ENCODE peak calls at places on chromosome 14, in four cellular contexts. U is psoas muscle, G is AG10803, M is coronary artery. Y is an unnamed sample.

GRCh38 chr14:94001501-94002396 is 4.6 kb downstream of the CCDC197 start:
- DNase-seq in U (peak; percentile 57), G (peak; percentile 68), M (no peak), Y (no peak)

GRCh38 chr14:69090187-69090789 is 62.6 kb downstream of the DCAF5 start:
- DNase-seq in U (no peak), G (peak; percentile 34), M (no peak), Y (no peak)

GRCh38 chr14:36941783-36942521 is 230.5 kb downstream of the SLC25A21 start:
- DNase-seq in U (peak; percentile 70), M (no peak), G (peak; percentile 63), Y (no peak)

GRCh38 chr14:20578784-20579502 is 8.9 kb downstream of the RNASE11 start:
- DNase-seq in U (no peak), G (no peak), M (no peak), Y (no peak)

GRCh38 chr14:77638738-77639137 is 22.3 kb upstream of the SPTLC2 start:
- DNase-seq in U (no peak), G (peak; percentile 85), M (no peak), Y (no peak)

GRCh38 chr14:38302966-38303365 is 47.1 kb upstream of the CLEC14A start:
- DNase-seq in G (no peak), M (no peak), U (no peak), Y (no peak)

GRCh38 chr14:105430042-105430441 is 10.4 kb downstream of the MTA1 start:
- DNase-seq in G (no peak), M (no peak), U (no peak), Y (no peak)

GRCh38 chr14:21734457-21735074 is 60.9 kb upstream of the OR4E1 start:
- DNase-seq in G (no peak), M (no peak), U (no peak), Y (no peak)

GRCh38 chr14:72907886-72908285 is 14.0 kb upstream of the DPF3 start:
- DNase-seq in U (no peak), G (peak; percentile 48), M (peak; percentile 24), Y (no peak)

GRCh38 chr14:86847176-86847575 is 1145.8 kb downstream of the GALC start:
- DNase-seq in G (no peak), U (no peak), M (no peak), Y (no peak)

GRCh38 chr14:63287661-63288483 is 30.9 kb downstream of the GPHB5 start:
- DNase-seq in M (no peak), G (peak; percentile 83), U (no peak), Y (no peak)

GRCh38 chr14:69548566-69548965 is 26.1 kb downstream of the CCDC177 start:
- DNase-seq in U (no peak), G (no peak), M (no peak), Y (no peak)

GRCh38 chr14:35821546-35822411 is 4.4 kb upstream of the BRMS1L start:
- DNase-seq in U (no peak), G (peak; percentile 43), M (no peak), Y (no peak)

GRCh38 chr14:23601845-23602180 is 23.2 kb upstream of the JPH4 start:
- DNase-seq in M (no peak), G (no peak), U (no peak), Y (no peak)

GRCh38 chr14:74089251-74090020 is 4.7 kb downstream of the LIN52 start:
- DNase-seq in M (no peak), G (no peak), U (no peak), Y (no peak)

GRCh38 chr14:37466003-37466622 is 128.9 kb downstream of the FOXA1 start:
- DNase-seq in M (no peak), U (no peak), G (no peak), Y (no peak)

GRCh38 chr14:87877877-87878276 is 115.1 kb downstream of the GALC start:
- DNase-seq in M (no peak), U (no peak), G (no peak), Y (no peak)

GRCh38 chr14:55893695-55894094 is 224.5 kb upstream of the PELI2 start:
- DNase-seq in M (no peak), G (no peak), U (no peak), Y (no peak)

GRCh38 chr14:21092147-21093011 is 6.1 kb downstream of the ZNF219 start:
- DNase-seq in G (peak; percentile 59), U (peak; percentile 83), M (no peak), Y (peak; percentile 90)

GRCh38 chr14:22332671-22333407 is 256.2 kb downstream of the DAD1 start:
- DNase-seq in M (no peak), G (no peak), U (no peak), Y (no peak)

GRCh38 chr14:87955501-87955900 is 37.5 kb downstream of the GALC start:
- DNase-seq in G (no peak), U (no peak), M (no peak), Y (no peak)

GRCh38 chr14:31205681-31206535 is 1.7 kb downstream of the HECTD1 start:
- DNase-seq in U (no peak), G (peak; percentile 95), M (no peak), Y (no peak)

GRCh38 chr14:61561657-61562276 is 133.5 kb upstream of the HIF1A start:
- DNase-seq in U (peak; percentile 76), M (peak; percentile 91), G (peak; percentile 100), Y (no peak)

GRCh38 chr14:96285667-96286066 is 29.7 kb downstream of the BDKRB1 start:
- DNase-seq in U (no peak), M (no peak), G (peak; percentile 55), Y (no peak)

GRCh38 chr14:28772613-28773012 is 6.0 kb downstream of the FOXG1 start:
- DNase-seq in M (no peak), U (no peak), G (no peak), Y (no peak)

GRCh38 chr14:32934891-32935633 is 3.6 kb upstream of the NPAS3 start:
- DNase-seq in M (no peak), U (no peak), G (peak; percentile 4), Y (no peak)

GRCh38 chr14:22570132-22570949 is 18.7 kb downstream of the DAD1 start:
- DNase-seq in M (no peak), U (no peak), G (peak; percentile 70), Y (peak; percentile 76)

DNA sequence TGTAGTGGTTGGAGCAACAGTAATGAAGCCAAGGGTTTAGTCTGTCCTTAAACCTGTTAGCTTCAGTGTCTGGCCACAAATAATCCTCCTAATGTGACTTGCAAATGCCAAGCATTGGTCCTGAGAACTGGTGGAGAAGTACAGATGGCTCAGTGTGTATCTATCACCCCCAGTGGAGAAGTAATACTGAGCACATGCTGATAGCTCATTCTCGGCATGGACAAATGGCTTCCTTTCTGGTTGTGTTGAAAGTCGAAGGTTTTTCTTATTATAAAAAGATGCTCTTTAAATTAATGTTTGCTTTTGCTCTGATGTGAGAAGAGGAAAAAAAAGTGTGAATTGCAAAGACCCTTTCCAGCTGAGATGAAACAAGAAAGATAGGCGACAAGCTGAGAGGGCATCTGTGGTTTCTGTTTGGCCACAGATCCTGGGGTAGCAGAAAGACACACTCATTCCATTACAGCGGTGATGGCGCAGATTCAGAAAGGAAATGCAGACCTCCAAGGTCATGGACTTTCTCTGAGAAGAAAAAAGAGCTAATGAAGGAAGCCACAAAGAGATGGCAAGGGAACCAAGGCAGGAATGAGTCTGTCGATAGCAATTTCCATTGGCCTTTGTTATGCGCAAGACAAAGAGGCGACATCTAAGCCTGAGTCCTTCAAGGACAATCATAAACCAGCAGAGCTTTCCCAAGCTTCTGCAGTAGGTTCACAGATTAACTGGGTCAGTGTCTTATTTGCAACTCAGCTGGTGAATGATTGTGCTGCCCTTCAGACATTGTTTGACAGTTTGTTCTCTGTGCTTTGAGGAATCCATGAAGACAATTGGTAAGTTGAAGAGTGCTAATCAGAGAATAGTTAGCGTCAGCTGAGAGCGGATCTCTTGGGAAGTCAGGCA is 155.5 kb upstream of the RGS6 start:
- DNase-seq in M (no peak), U (no peak), G (peak; percentile 4), Y (no peak)
- TF ChIP-seq CTCF in M (no peak), U (no peak), G (no peak), Y (no peak)

GRCh38 chr14:102554835-102555819 is 37.3 kb upstream of the RCOR1 start:
- DNase-seq in M (no peak), G (peak; percentile 23), U (peak; percentile 54), Y (peak; percentile 90)
- H3K4me3 ChIP-seq in M (peak overlapping the region; percentile 86), G (peak overlapping the region; percentile 60), U (peak overlapping the region; percentile 81), Y (peak overlapping the region; percentile 60)

GRCh38 chr14:85131523-85131922 is 398.4 kb upstream of the FLRT2 start:
- DNase-seq in G (no peak), U (no peak), M (no peak), Y (no peak)
- TF ChIP-seq CTCF in G (no peak), U (no peak), M (no peak), Y (no peak)

DNA sequence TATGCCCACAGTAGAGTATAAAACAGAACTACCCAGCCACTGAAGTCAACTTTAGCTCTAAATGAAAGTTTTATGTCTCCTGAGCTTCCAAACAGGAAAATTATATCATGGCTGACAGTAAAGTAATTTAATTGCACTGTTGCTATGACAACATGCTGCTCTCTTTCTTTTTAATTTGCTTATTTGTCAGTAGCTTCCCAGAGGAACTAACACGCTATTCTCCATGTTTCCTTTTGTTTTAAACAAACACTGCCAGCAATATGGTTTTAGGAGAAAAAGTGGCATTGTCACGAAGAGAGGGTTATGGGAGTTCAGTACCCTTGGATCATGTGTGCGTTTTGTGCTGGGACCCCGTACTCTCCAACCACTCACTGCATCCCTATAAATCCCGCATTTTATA is 1.9 kb downstream of the FOXN3 start:
- DNase-seq in G (no peak), U (no peak), M (no peak), Y (no peak)
- H3K4me3 ChIP-seq in G (peak overlapping the region; percentile 78), U (peak overlapping the region; percentile 82), M (peak overlapping the region; percentile 100), Y (no peak overlapping the region)

GRCh38 chr14:106790189-106791036 is 1264.0 kb downstream of the TMEM121 start:
- DNase-seq in M (no peak), G (no peak), U (peak; percentile 41), Y (peak; percentile 96)
- TF ChIP-seq CTCF in M (peak; percentile 29), G (no peak), U (peak; percentile 26), Y (peak; percentile 59)

DNA sequence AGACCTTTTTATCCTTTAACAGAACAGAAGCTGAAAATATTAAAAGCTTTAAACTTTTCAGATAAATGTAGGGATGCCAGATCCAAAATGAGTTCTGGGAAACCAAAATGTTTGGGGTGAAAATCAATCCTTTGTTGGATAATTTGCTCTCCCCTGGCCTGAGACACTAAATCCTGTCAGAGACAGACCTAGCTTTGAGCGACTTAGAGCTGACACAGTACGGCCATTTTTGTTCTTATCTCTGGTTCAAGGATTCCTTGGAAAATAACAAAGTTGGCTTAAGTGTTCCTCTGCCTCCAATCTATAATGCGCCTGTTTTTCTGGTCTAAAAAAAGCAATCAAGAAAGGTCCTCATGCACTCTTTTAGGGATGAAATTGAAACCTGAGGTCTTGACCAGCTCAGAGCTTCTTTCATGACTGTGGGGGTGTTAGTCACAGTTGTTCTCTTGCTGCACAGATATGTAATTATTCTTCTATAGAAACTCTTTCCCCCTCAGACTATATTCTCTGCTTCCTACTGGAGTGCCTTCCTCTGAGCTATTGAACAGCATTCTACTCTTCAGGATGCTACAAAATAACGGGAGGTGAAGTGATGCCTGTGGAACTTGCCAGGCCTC is 52.3 kb upstream of the EGLN3 start:
- DNase-seq in M (no peak), U (no peak), G (no peak), Y (no peak)
- H3K4me3 ChIP-seq in M (no peak overlapping the region), U (no peak overlapping the region), G (no peak overlapping the region), Y (no peak overlapping the region)